ENCODE peak calls at places on chromosomes 11 and 22, in ten cellular contexts. Z is activated naive CD8-positive, alpha-beta T cell treated with anti-CD3 and anti-CD28 coated beads, Interleukin-2, amount 10 ng/mL, durations not matched to agents 7 days and 5 days; W is B cell; P is epithelial cell of esophagus; D is astrocyte of the cerebellum; K is activated effector memory CD4-positive, alpha-beta T cell treated with anti-CD3 and anti-CD28 coated beads, Interleukin-2, amount 50 U/mL, for 16 hours; O is stomach; H is epithelial cell of proximal tubule; N is stimulated activated CD4-positive, alpha-beta T cell treated with anti-CD3 and anti-CD28 coated beads, Interleukin-2, amount 100 ng/mL, for 48 hours; T is CD4-positive, CD25-positive, alpha-beta regulatory T cell. M is an unnamed sample.

GRCh38 chr11:132430352-132431091 is 1060.1 kb downstream of the NTM start:
- DNase-seq in Z (no peak), W (no peak), P (no peak), D (no peak), K (no peak), O (peak), H (no peak), N (no peak), T (no peak), M (no peak)

GRCh38 chr11:107857550-107858216 is 904 bp downstream of the SLC35F2 start:
- DNase-seq in Z (no peak), W (no peak), P (peak), D (no peak), K (no peak), O (no peak), H (no peak), N (no peak), T (no peak), M (no peak)

GRCh38 chr11:113531575-113532451 is 56.6 kb upstream of the DRD2 start:
- DNase-seq in Z (no peak), W (no peak), P (no peak), D (no peak), K (no peak), O (no peak), H (no peak), N (no peak), T (no peak), M (no peak)

GRCh38 chr22:47192651-47193437 is 430.4 kb downstream of the TBC1D22A start:
- DNase-seq in Z (no peak), W (no peak), P (no peak), D (no peak), K (peak), O (peak), H (no peak), N (no peak), T (no peak), M (peak)

GRCh38 chr11:104033134-104033533 is 3.3 kb upstream of the DDI1 start:
- DNase-seq in Z (no peak), W (no peak), P (peak), D (peak), K (no peak), O (no peak), H (peak), N (no peak), T (no peak), M (no peak)

GRCh38 chr11:95727630-95728029 is 62.0 kb downstream of the FAM76B start:
- DNase-seq in Z (no peak), W (no peak), P (no peak), D (no peak), K (no peak), O (no peak), H (no peak), N (no peak), T (no peak), M (no peak)

GRCh38 chr22:37054078-37054440 is 2.5 kb downstream of the KCTD17 start:
- DNase-seq in Z (no peak), W (no peak), P (no peak), D (no peak), K (no peak), O (no peak), H (no peak), N (no peak), T (no peak), M (no peak)

GRCh38 chr11:44507896-44508440 is 57.5 kb upstream of the CD82 start:
- DNase-seq in Z (no peak), W (no peak), P (no peak), D (no peak), K (no peak), O (no peak), H (no peak), N (no peak), T (no peak), M (no peak)

GRCh38 chr22:24905909-24906308 is 40.6 kb downstream of the LHFPL7 start:
- DNase-seq in Z (no peak), W (no peak), P (no peak), D (no peak), K (no peak), O (no peak), H (no peak), N (no peak), T (no peak), M (no peak)

GRCh38 chr11:117915672-117916235 is 13.4 kb downstream of the TMPRSS13 start:
- DNase-seq in Z (peak), W (no peak), P (no peak), D (no peak), K (peak), O (no peak), H (no peak), N (no peak), T (no peak), M (no peak)